ENCODE peak calls at places on chromosomes 1 and 21, in eight cellular contexts. F is KBM-7; D is hepatic stellate cell; E is NCI-H1417; K is NCI-H524; L is nucleus accumbens; N is activated naive CD4-positive, alpha-beta T cell; S is HTR-8/SVneo. H is an unnamed sample.

GRCh38 chr21:43262427-43262826 is 93.6 kb downstream of the CRYAA start:
- DNase-seq in K (no peak), F (no peak), L (no peak), S (no peak), E (no peak), D (no peak), N (no peak), H (no peak)

GRCh38 chr1:170765712-170766330 is 101.9 kb downstream of the PRRX1 start:
- DNase-seq in D (peak), E (no peak), F (peak), K (no peak), L (no peak), S (no peak), N (no peak), H (no peak)

GRCh38 chr1:216111842-216112241 is 311.4 kb downstream of the USH2A start:
- DNase-seq in F (no peak), K (no peak), L (no peak), E (no peak), N (no peak), S (no peak), D (no peak), H (no peak)

GRCh38 chr1:116203936-116204335 is 92.7 kb downstream of the MAB21L3 start:
- DNase-seq in D (no peak), N (no peak), F (no peak), L (no peak), K (peak), S (no peak), E (no peak), H (no peak)

GRCh38 chr1:175157200-175157599 is 35.4 kb downstream of the KIAA0040 start:
- DNase-seq in S (no peak), L (no peak), E (no peak), K (no peak), D (no peak), N (no peak), F (no peak), H (no peak)

GRCh38 chr21:39349211-39350093 is 564 bp upstream of the HMGN1 start:
- DNase-seq in N (peak), K (peak), L (peak), E (peak), D (peak), S (peak), F (peak), H (peak)

GRCh38 chr1:245370905-245371581 is 216.3 kb downstream of the KIF26B start:
- DNase-seq in L (no peak), E (no peak), F (peak), S (no peak), N (no peak), D (no peak), K (peak), H (no peak)

GRCh38 chr1:11180342-11180744 is 8.8 kb upstream of the ANGPTL7 start:
- DNase-seq in S (peak), E (no peak), D (peak), F (no peak), L (no peak), N (no peak), K (no peak), H (peak)

GRCh38 chr21:28832013-28832714 is 160.5 kb downstream of the LTN1 start:
- DNase-seq in F (no peak), K (no peak), N (no peak), D (no peak), E (no peak), S (no peak), L (no peak), H (no peak)

GRCh38 chr21:28136687-28137086 is 856.0 kb downstream of the LTN1 start:
- DNase-seq in K (no peak), E (no peak), L (no peak), F (no peak), S (no peak), N (no peak), D (no peak), H (no peak)

GRCh38 chr1:64686828-64687724 is 57.8 kb upstream of the RAVER2 start:
- DNase-seq in D (peak), L (no peak), F (peak), N (no peak), S (peak), E (peak), K (peak), H (no peak)

GRCh38 chr21:34620084-34620665 is 5.3 kb upstream of the RCAN1 start:
- DNase-seq in E (no peak), F (no peak), N (no peak), D (no peak), L (no peak), K (no peak), S (no peak), H (no peak)

GRCh38 chr1:100298512-100298911 is 32.5 kb downstream of the RTCA start:
- DNase-seq in N (no peak), E (no peak), K (no peak), D (no peak), L (no peak), F (no peak), S (no peak), H (no peak)

GRCh38 chr1:180548686-180549326 is 10.0 kb upstream of the OVAAL start:
- DNase-seq in S (no peak), K (no peak), N (no peak), F (no peak), E (peak), L (no peak), D (no peak), H (no peak)

GRCh38 chr1:155976062-155976912 is 2.1 kb downstream of the ARHGEF2 start:
- DNase-seq in N (no peak), D (peak), L (no peak), E (peak), S (no peak), F (peak), K (peak), H (no peak)

GRCh38 chr1:72278461-72278860 is 3.9 kb downstream of the NEGR1 start:
- DNase-seq in F (peak), E (no peak), S (no peak), D (no peak), K (no peak), L (no peak), N (no peak), H (no peak)

GRCh38 chr1:168728452-168729404 is at the start of gene DPT:
- DNase-seq in S (no peak), E (no peak), D (no peak), L (no peak), F (no peak), N (no peak), K (no peak), H (no peak)

GRCh38 chr1:10598088-10598712 is 123.5 kb downstream of the PEX14 start:
- DNase-seq in F (no peak), L (peak), S (no peak), E (peak), K (peak), N (no peak), D (no peak), H (no peak)

H was measured in T1000.